ENCODE peak calls at places on chromosomes 6 and 20, in four cellular contexts. One of them, this sample, is unnamed.

GRCh38 chr20:4076671-4077070 is 61.3 kb upstream of the RNF24 start:
- DNase-seq in RWPE1: peak
- DNase-seq in T47D: no peak
- DNase-seq in HFF-Myc: no peak
- DNase-seq in this sample: no peak

GRCh38 chr6:121482004-121482693 is 46.7 kb downstream of the GJA1 start:
- DNase-seq in RWPE1: peak
- DNase-seq in T47D: no peak
- DNase-seq in HFF-Myc: no peak
- DNase-seq in this sample: peak

GRCh38 chr6:151002562-151002961 is 137.1 kb downstream of the MTHFD1L start:
- DNase-seq in RWPE1: no peak
- DNase-seq in T47D: no peak
- DNase-seq in HFF-Myc: no peak
- DNase-seq in this sample: no peak

GRCh38 chr6:33248932-33249731 is 22.5 kb downstream of the VPS52 start:
- DNase-seq in RWPE1: peak
- DNase-seq in T47D: peak
- DNase-seq in HFF-Myc: peak
- DNase-seq in this sample: peak

GRCh38 chr6:13370623-13371022 is 42.3 kb upstream of the TBC1D7 start:
- DNase-seq in RWPE1: peak
- DNase-seq in T47D: peak
- DNase-seq in HFF-Myc: no peak
- DNase-seq in this sample: no peak

GRCh38 chr6:106158816-106159215 is 72.7 kb downstream of the PRDM1 start:
- DNase-seq in RWPE1: no peak
- DNase-seq in T47D: no peak
- DNase-seq in HFF-Myc: no peak
- DNase-seq in this sample: no peak

GRCh38 chr6:41779336-41779735 is 364 bp downstream of the FRS3 start:
- DNase-seq in RWPE1: no peak
- DNase-seq in T47D: no peak
- DNase-seq in HFF-Myc: no peak
- DNase-seq in this sample: no peak

GRCh38 chr6:165854061-165854862 is 191.2 kb upstream of the PDE10A start:
- DNase-seq in RWPE1: no peak
- DNase-seq in T47D: no peak
- DNase-seq in HFF-Myc: no peak
- DNase-seq in this sample: no peak

GRCh38 chr20:18377896-18378481 is 88.8 kb downstream of the DZANK1 start:
- DNase-seq in RWPE1: no peak
- DNase-seq in T47D: no peak
- DNase-seq in HFF-Myc: no peak
- DNase-seq in this sample: no peak

GRCh38 chr6:170188571-170189001 is 102.3 kb downstream of the DLL1 start:
- DNase-seq in RWPE1: no peak
- DNase-seq in T47D: no peak
- DNase-seq in HFF-Myc: no peak
- DNase-seq in this sample: no peak

GRCh38 chr6:75349262-75349984 is 64.8 kb upstream of the TMEM30A start:
- DNase-seq in RWPE1: no peak
- DNase-seq in T47D: peak
- DNase-seq in HFF-Myc: no peak
- DNase-seq in this sample: no peak

GRCh38 chr6:95231416-95231815 is 345.9 kb upstream of the MANEA start:
- DNase-seq in RWPE1: no peak
- DNase-seq in T47D: no peak
- DNase-seq in HFF-Myc: no peak
- DNase-seq in this sample: no peak

GRCh38 chr6:108942556-108943492 is 94.6 kb downstream of the ARMC2 start:
- DNase-seq in RWPE1: no peak
- DNase-seq in T47D: no peak
- DNase-seq in HFF-Myc: no peak
- DNase-seq in this sample: no peak

GRCh38 chr6:18613511-18613910 is 226.4 kb downstream of the RNF144B start:
- DNase-seq in RWPE1: no peak
- DNase-seq in T47D: no peak
- DNase-seq in HFF-Myc: no peak
- DNase-seq in this sample: no peak

GRCh38 chr20:59661141-59661540 is 56.8 kb downstream of the PHACTR3 start:
- DNase-seq in RWPE1: no peak
- DNase-seq in T47D: no peak
- DNase-seq in HFF-Myc: no peak
- DNase-seq in this sample: no peak

GRCh38 chr6:63571883-63572732 is at the start of the genes LOC128125822 and PTP4A1:
- DNase-seq in RWPE1: peak
- DNase-seq in T47D: peak
- DNase-seq in HFF-Myc: peak
- DNase-seq in this sample: peak

GRCh38 chr6:110513001-110513400 is 36.6 kb upstream of the SLC22A16 start:
- DNase-seq in RWPE1: no peak
- DNase-seq in T47D: no peak
- DNase-seq in HFF-Myc: no peak
- DNase-seq in this sample: no peak

GRCh38 chr20:50373674-50374286 is 136.4 kb upstream of the PTPN1 start:
- DNase-seq in RWPE1: peak
- DNase-seq in T47D: no peak
- DNase-seq in HFF-Myc: no peak
- DNase-seq in this sample: no peak

GRCh38 chr20:5626603-5627002 is 123.6 kb upstream of the SHLD1 start:
- DNase-seq in RWPE1: no peak
- DNase-seq in T47D: no peak
- DNase-seq in HFF-Myc: no peak
- DNase-seq in this sample: no peak